ENCODE peak calls at places on chromosomes 12 and 14, in four cellular contexts. One of them, this sample, is unnamed.

GRCh38 chr14:44494125-44494524 is 13.0 kb downstream of the FSCB start:
- DNase-seq in CD8-positive, alpha-beta memory T cell: no peak
- DNase-seq in activated effector memory CD4-positive, alpha-beta T cell treated with anti-CD3 and anti-CD28 coated beads, Interleukin-2, amount 50 U/mL, for 16 hours: no peak
- DNase-seq in tibial artery: no peak
- DNase-seq in this sample: no peak

GRCh38 chr12:52496590-52497071 is 3.6 kb upstream of the KRT6A start:
- DNase-seq in CD8-positive, alpha-beta memory T cell: no peak
- DNase-seq in activated effector memory CD4-positive, alpha-beta T cell treated with anti-CD3 and anti-CD28 coated beads, Interleukin-2, amount 50 U/mL, for 16 hours: no peak
- DNase-seq in tibial artery: no peak
- DNase-seq in this sample: no peak

GRCh38 chr12:8556748-8557147 is 16.0 kb upstream of the CLEC4E start:
- DNase-seq in CD8-positive, alpha-beta memory T cell: no peak
- DNase-seq in activated effector memory CD4-positive, alpha-beta T cell treated with anti-CD3 and anti-CD28 coated beads, Interleukin-2, amount 50 U/mL, for 16 hours: no peak
- DNase-seq in tibial artery: no peak
- DNase-seq in this sample: no peak

GRCh38 chr14:36580856-36581831 is 1.3 kb downstream of the NKX2-8 start:
- DNase-seq in CD8-positive, alpha-beta memory T cell: no peak
- DNase-seq in activated effector memory CD4-positive, alpha-beta T cell treated with anti-CD3 and anti-CD28 coated beads, Interleukin-2, amount 50 U/mL, for 16 hours: no peak
- DNase-seq in tibial artery: no peak
- DNase-seq in this sample: no peak

GRCh38 chr12:124334266-124334665 is 39.4 kb downstream of the RFLNA start:
- DNase-seq in CD8-positive, alpha-beta memory T cell: no peak
- DNase-seq in activated effector memory CD4-positive, alpha-beta T cell treated with anti-CD3 and anti-CD28 coated beads, Interleukin-2, amount 50 U/mL, for 16 hours: no peak
- DNase-seq in tibial artery: no peak
- DNase-seq in this sample: no peak

GRCh38 chr14:36217027-36217426 is 40.5 kb upstream of the PTCSC3 start:
- DNase-seq in CD8-positive, alpha-beta memory T cell: no peak
- DNase-seq in activated effector memory CD4-positive, alpha-beta T cell treated with anti-CD3 and anti-CD28 coated beads, Interleukin-2, amount 50 U/mL, for 16 hours: no peak
- DNase-seq in tibial artery: no peak
- DNase-seq in this sample: no peak

GRCh38 chr12:107515446-107515958 is 170.1 kb upstream of the PWP1 start:
- DNase-seq in CD8-positive, alpha-beta memory T cell: no peak
- DNase-seq in activated effector memory CD4-positive, alpha-beta T cell treated with anti-CD3 and anti-CD28 coated beads, Interleukin-2, amount 50 U/mL, for 16 hours: no peak
- DNase-seq in tibial artery: peak; percentile 89
- DNase-seq in this sample: no peak

GRCh38 chr12:131755305-131756113 is 44.6 kb downstream of the SFSWAP start:
- DNase-seq in CD8-positive, alpha-beta memory T cell: no peak
- DNase-seq in activated effector memory CD4-positive, alpha-beta T cell treated with anti-CD3 and anti-CD28 coated beads, Interleukin-2, amount 50 U/mL, for 16 hours: no peak
- DNase-seq in tibial artery: no peak
- DNase-seq in this sample: no peak

GRCh38 chr14:53670701-53671100 is 285.9 kb downstream of the BMP4 start:
- DNase-seq in CD8-positive, alpha-beta memory T cell: no peak
- DNase-seq in activated effector memory CD4-positive, alpha-beta T cell treated with anti-CD3 and anti-CD28 coated beads, Interleukin-2, amount 50 U/mL, for 16 hours: no peak
- DNase-seq in tibial artery: no peak
- DNase-seq in this sample: no peak

GRCh38 chr12:3073438-3074255 is 3.5 kb upstream of the TSPAN9 start:
- DNase-seq in CD8-positive, alpha-beta memory T cell: peak; percentile 69
- DNase-seq in activated effector memory CD4-positive, alpha-beta T cell treated with anti-CD3 and anti-CD28 coated beads, Interleukin-2, amount 50 U/mL, for 16 hours: peak; percentile 94
- DNase-seq in tibial artery: peak; percentile 79
- DNase-seq in this sample: peak; percentile 68

GRCh38 chr12:76308866-76309265 is 39.3 kb downstream of the BBS10 start:
- DNase-seq in CD8-positive, alpha-beta memory T cell: no peak
- DNase-seq in activated effector memory CD4-positive, alpha-beta T cell treated with anti-CD3 and anti-CD28 coated beads, Interleukin-2, amount 50 U/mL, for 16 hours: no peak
- DNase-seq in tibial artery: no peak
- DNase-seq in this sample: no peak

GRCh38 chr12:15679146-15679545 is 110.0 kb downstream of the EPS8 start:
- DNase-seq in CD8-positive, alpha-beta memory T cell: no peak
- DNase-seq in activated effector memory CD4-positive, alpha-beta T cell treated with anti-CD3 and anti-CD28 coated beads, Interleukin-2, amount 50 U/mL, for 16 hours: no peak
- DNase-seq in tibial artery: no peak
- DNase-seq in this sample: no peak

GRCh38 chr14:60250318-60251035 is 1.5 kb downstream of the PPM1A start:
- DNase-seq in CD8-positive, alpha-beta memory T cell: no peak
- DNase-seq in activated effector memory CD4-positive, alpha-beta T cell treated with anti-CD3 and anti-CD28 coated beads, Interleukin-2, amount 50 U/mL, for 16 hours: no peak
- DNase-seq in tibial artery: no peak
- DNase-seq in this sample: no peak

GRCh38 chr14:77097006-77097688 is 911 bp upstream of the CIPC start:
- DNase-seq in CD8-positive, alpha-beta memory T cell: no peak
- DNase-seq in activated effector memory CD4-positive, alpha-beta T cell treated with anti-CD3 and anti-CD28 coated beads, Interleukin-2, amount 50 U/mL, for 16 hours: no peak
- DNase-seq in tibial artery: no peak
- DNase-seq in this sample: no peak

GRCh38 chr12:1836854-1837411 is 16.6 kb downstream of the LRTM2 start:
- DNase-seq in CD8-positive, alpha-beta memory T cell: no peak
- DNase-seq in activated effector memory CD4-positive, alpha-beta T cell treated with anti-CD3 and anti-CD28 coated beads, Interleukin-2, amount 50 U/mL, for 16 hours: no peak
- DNase-seq in tibial artery: no peak
- DNase-seq in this sample: no peak

GRCh38 chr12:100899301-100899700 is 104.7 kb downstream of the ANO4 start:
- DNase-seq in CD8-positive, alpha-beta memory T cell: no peak
- DNase-seq in activated effector memory CD4-positive, alpha-beta T cell treated with anti-CD3 and anti-CD28 coated beads, Interleukin-2, amount 50 U/mL, for 16 hours: no peak
- DNase-seq in tibial artery: no peak
- DNase-seq in this sample: no peak

GRCh38 chr12:113244015-113244983 is 23.0 kb downstream of the TPCN1 start:
- DNase-seq in CD8-positive, alpha-beta memory T cell: no peak
- DNase-seq in activated effector memory CD4-positive, alpha-beta T cell treated with anti-CD3 and anti-CD28 coated beads, Interleukin-2, amount 50 U/mL, for 16 hours: no peak
- DNase-seq in tibial artery: peak; percentile 71
- DNase-seq in this sample: no peak

GRCh38 chr14:75794615-75795038 is 133.6 kb downstream of the TTLL5 start:
- DNase-seq in CD8-positive, alpha-beta memory T cell: no peak
- DNase-seq in activated effector memory CD4-positive, alpha-beta T cell treated with anti-CD3 and anti-CD28 coated beads, Interleukin-2, amount 50 U/mL, for 16 hours: no peak
- DNase-seq in tibial artery: no peak
- DNase-seq in this sample: no peak

GRCh38 chr14:90382491-90383125 is 14.2 kb upstream of the CALM1 start:
- DNase-seq in CD8-positive, alpha-beta memory T cell: peak; percentile 43
- DNase-seq in activated effector memory CD4-positive, alpha-beta T cell treated with anti-CD3 and anti-CD28 coated beads, Interleukin-2, amount 50 U/mL, for 16 hours: peak; percentile 90
- DNase-seq in tibial artery: peak; percentile 74
- DNase-seq in this sample: no peak

GRCh38 chr12:119914666-119915065 is 37.5 kb upstream of the CIT start:
- DNase-seq in CD8-positive, alpha-beta memory T cell: no peak
- DNase-seq in activated effector memory CD4-positive, alpha-beta T cell treated with anti-CD3 and anti-CD28 coated beads, Interleukin-2, amount 50 U/mL, for 16 hours: no peak
- DNase-seq in tibial artery: no peak
- DNase-seq in this sample: no peak

GRCh38 chr12:18430425-18431048 is 169.2 kb downstream of the PIK3C2G start:
- DNase-seq in CD8-positive, alpha-beta memory T cell: no peak
- DNase-seq in activated effector memory CD4-positive, alpha-beta T cell treated with anti-CD3 and anti-CD28 coated beads, Interleukin-2, amount 50 U/mL, for 16 hours: no peak
- DNase-seq in tibial artery: no peak
- DNase-seq in this sample: no peak